ENCODE peak calls at places on chromosomes 16 and 17, in six cellular contexts. One of them, this sample, is unnamed.

GRCh38 chr16:89366561-89367537 is 123.5 kb downstream of the ANKRD11 start:
- DNase-seq in heart right ventricle: no peak
- DNase-seq in left lung: no peak
- DNase-seq in body of pancreas: peak; percentile 31
- DNase-seq in IMR-90: no peak
- DNase-seq in gastrocnemius medialis: no peak
- DNase-seq in this sample: no peak

GRCh38 chr17:2724783-2725164 is 13.2 kb upstream of the CLUH start:
- DNase-seq in heart right ventricle: peak; percentile 51
- DNase-seq in left lung: no peak
- DNase-seq in body of pancreas: peak; percentile 63
- DNase-seq in IMR-90: peak; percentile 26
- DNase-seq in gastrocnemius medialis: no peak
- DNase-seq in this sample: no peak

GRCh38 chr17:31320791-31321190 is 631 bp downstream of the EVI2A start:
- DNase-seq in heart right ventricle: no peak
- DNase-seq in left lung: no peak
- DNase-seq in body of pancreas: no peak
- DNase-seq in IMR-90: peak; percentile 37
- DNase-seq in gastrocnemius medialis: no peak
- DNase-seq in this sample: no peak

GRCh38 chr17:61583242-61583641 is 7.8 kb downstream of the NACA2 start:
- DNase-seq in heart right ventricle: no peak
- DNase-seq in left lung: no peak
- DNase-seq in body of pancreas: no peak
- DNase-seq in IMR-90: peak; percentile 83
- DNase-seq in gastrocnemius medialis: no peak
- DNase-seq in this sample: no peak

GRCh38 chr17:77875051-77875780 is 83.3 kb upstream of the TNRC6C start:
- DNase-seq in heart right ventricle: no peak
- DNase-seq in left lung: no peak
- DNase-seq in body of pancreas: no peak
- DNase-seq in IMR-90: peak; percentile 44
- DNase-seq in gastrocnemius medialis: no peak
- DNase-seq in this sample: no peak

GRCh38 chr17:21089145-21089544 is 37.6 kb upstream of the DHRS7B start:
- DNase-seq in heart right ventricle: no peak
- DNase-seq in left lung: no peak
- DNase-seq in body of pancreas: no peak
- DNase-seq in IMR-90: no peak
- DNase-seq in gastrocnemius medialis: no peak
- DNase-seq in this sample: no peak

GRCh38 chr17:48391460-48391859 is 38.6 kb downstream of the SKAP1 start:
- DNase-seq in heart right ventricle: no peak
- DNase-seq in left lung: no peak
- DNase-seq in body of pancreas: no peak
- DNase-seq in IMR-90: no peak
- DNase-seq in gastrocnemius medialis: no peak
- DNase-seq in this sample: no peak

GRCh38 chr17:68821860-68822693 is 133.1 kb downstream of the ABCA8 start:
- DNase-seq in heart right ventricle: no peak
- DNase-seq in left lung: no peak
- DNase-seq in body of pancreas: no peak
- DNase-seq in IMR-90: peak; percentile 94
- DNase-seq in gastrocnemius medialis: no peak
- DNase-seq in this sample: no peak

GRCh38 chr16:17339764-17340541 is 130.8 kb downstream of the XYLT1 start:
- DNase-seq in heart right ventricle: no peak
- DNase-seq in left lung: no peak
- DNase-seq in body of pancreas: no peak
- DNase-seq in IMR-90: peak; percentile 46
- DNase-seq in gastrocnemius medialis: peak; percentile 40
- DNase-seq in this sample: no peak

GRCh38 chr16:2857451-2858244 is at the start of gene PRSS22:
- DNase-seq in heart right ventricle: no peak
- DNase-seq in left lung: peak; percentile 57
- DNase-seq in body of pancreas: peak; percentile 84
- DNase-seq in IMR-90: peak; percentile 13
- DNase-seq in gastrocnemius medialis: no peak
- DNase-seq in this sample: peak; percentile 41

GRCh38 chr16:2858245-2859025 is 465 bp upstream of the PRSS22 start:
- DNase-seq in heart right ventricle: no peak
- DNase-seq in left lung: peak; percentile 86
- DNase-seq in body of pancreas: peak; percentile 96
- DNase-seq in IMR-90: no peak
- DNase-seq in gastrocnemius medialis: no peak
- DNase-seq in this sample: peak; percentile 58

GRCh38 chr16:2856061-2856670 is 1.8 kb downstream of the PRSS22 start:
- DNase-seq in heart right ventricle: no peak
- DNase-seq in left lung: no peak
- DNase-seq in body of pancreas: peak; percentile 49
- DNase-seq in IMR-90: no peak
- DNase-seq in gastrocnemius medialis: no peak
- DNase-seq in this sample: peak; percentile 44

GRCh38 chr16:2855536-2855935 is 2.4 kb downstream of the PRSS22 start:
- DNase-seq in heart right ventricle: no peak
- DNase-seq in left lung: no peak
- DNase-seq in body of pancreas: no peak
- DNase-seq in IMR-90: no peak
- DNase-seq in gastrocnemius medialis: no peak
- DNase-seq in this sample: peak; percentile 53

GRCh38 chr16:2856686-2857450 is 1.1 kb downstream of the PRSS22 start:
- DNase-seq in heart right ventricle: no peak
- DNase-seq in left lung: no peak
- DNase-seq in body of pancreas: no peak
- DNase-seq in IMR-90: no peak
- DNase-seq in gastrocnemius medialis: no peak
- DNase-seq in this sample: peak; percentile 52
- H3K27ac ChIP-seq in heart right ventricle: no peak overlapping the region
- H3K27ac ChIP-seq in left lung: no peak overlapping the region
- H3K27ac ChIP-seq in body of pancreas: peak overlapping the region; percentile 99
- H3K27ac ChIP-seq in IMR-90: no peak overlapping the region
- H3K27ac ChIP-seq in gastrocnemius medialis: no peak overlapping the region
- H3K27ac ChIP-seq in this sample: no peak overlapping the region

GRCh38 chr16:13229039-13229438 is 327.6 kb downstream of the SHISA9 start:
- DNase-seq in heart right ventricle: no peak
- DNase-seq in left lung: no peak
- DNase-seq in body of pancreas: no peak
- DNase-seq in IMR-90: no peak
- DNase-seq in gastrocnemius medialis: no peak
- DNase-seq in this sample: no peak

GRCh38 chr16:13236308-13236707 is 334.9 kb downstream of the SHISA9 start:
- DNase-seq in heart right ventricle: no peak
- DNase-seq in left lung: no peak
- DNase-seq in body of pancreas: no peak
- DNase-seq in IMR-90: no peak
- DNase-seq in gastrocnemius medialis: no peak
- DNase-seq in this sample: no peak

GRCh38 chr16:13231365-13231764 is 330.0 kb downstream of the SHISA9 start:
- DNase-seq in heart right ventricle: no peak
- DNase-seq in left lung: no peak
- DNase-seq in body of pancreas: no peak
- DNase-seq in IMR-90: no peak
- DNase-seq in gastrocnemius medialis: no peak
- DNase-seq in this sample: no peak

GRCh38 chr16:13238182-13238581 is 336.8 kb downstream of the SHISA9 start:
- DNase-seq in heart right ventricle: no peak
- DNase-seq in left lung: no peak
- DNase-seq in body of pancreas: no peak
- DNase-seq in IMR-90: no peak
- DNase-seq in gastrocnemius medialis: no peak
- DNase-seq in this sample: no peak

DNA sequence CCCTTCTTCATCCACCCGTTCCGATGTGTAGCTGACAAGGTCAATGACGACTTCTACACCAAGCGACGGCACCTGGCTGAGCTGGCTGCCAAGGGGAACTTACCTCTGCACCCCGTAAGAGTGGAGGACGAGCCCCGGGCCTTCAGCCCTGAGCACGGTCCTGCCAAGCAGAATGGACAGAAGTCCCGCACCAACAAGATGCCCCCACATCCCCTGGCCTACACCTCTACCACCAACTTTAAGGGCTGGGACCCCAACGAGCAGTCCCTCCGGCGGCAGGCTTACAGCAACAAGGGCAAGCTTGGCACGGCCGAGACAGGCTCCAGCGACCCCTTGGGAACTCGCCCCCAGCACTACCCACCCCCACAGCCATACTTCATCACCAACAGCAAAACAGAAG is 333.6 kb downstream of the SHISA9 start:
- DNase-seq in heart right ventricle: no peak
- DNase-seq in left lung: no peak
- DNase-seq in body of pancreas: no peak
- DNase-seq in IMR-90: no peak
- DNase-seq in gastrocnemius medialis: no peak
- DNase-seq in this sample: no peak
- H3K4me3 ChIP-seq in heart right ventricle: no peak overlapping the region
- H3K4me3 ChIP-seq in left lung: no peak overlapping the region
- H3K4me3 ChIP-seq in body of pancreas: no peak overlapping the region
- H3K4me3 ChIP-seq in IMR-90: no peak overlapping the region
- H3K4me3 ChIP-seq in gastrocnemius medialis: no peak overlapping the region
- H3K4me3 ChIP-seq in this sample: no peak overlapping the region

GRCh38 chr17:45286286-45286685 is 24.4 kb upstream of the SPATA32 start:
- DNase-seq in heart right ventricle: no peak
- DNase-seq in left lung: no peak
- DNase-seq in body of pancreas: no peak
- DNase-seq in IMR-90: no peak
- DNase-seq in gastrocnemius medialis: no peak
- DNase-seq in this sample: no peak
- H3K27ac ChIP-seq in heart right ventricle: peak overlapping the region; percentile 75
- H3K27ac ChIP-seq in left lung: no peak overlapping the region
- H3K27ac ChIP-seq in body of pancreas: no peak overlapping the region
- H3K27ac ChIP-seq in IMR-90: no peak overlapping the region
- H3K27ac ChIP-seq in gastrocnemius medialis: peak overlapping the region; percentile 98
- H3K27ac ChIP-seq in this sample: no peak overlapping the region

GRCh38 chr16:85485379-85485778 is 127.7 kb upstream of the GSE1 start:
- DNase-seq in heart right ventricle: no peak
- DNase-seq in left lung: no peak
- DNase-seq in body of pancreas: peak; percentile 38
- DNase-seq in IMR-90: no peak
- DNase-seq in gastrocnemius medialis: no peak
- DNase-seq in this sample: no peak

GRCh38 chr16:85483424-85483823 is 129.7 kb upstream of the GSE1 start:
- DNase-seq in heart right ventricle: no peak
- DNase-seq in left lung: no peak
- DNase-seq in body of pancreas: no peak
- DNase-seq in IMR-90: no peak
- DNase-seq in gastrocnemius medialis: no peak
- DNase-seq in this sample: no peak

GRCh38 chr16:85481738-85482137 is 131.4 kb upstream of the GSE1 start:
- DNase-seq in heart right ventricle: no peak
- DNase-seq in left lung: no peak
- DNase-seq in body of pancreas: no peak
- DNase-seq in IMR-90: no peak
- DNase-seq in gastrocnemius medialis: no peak
- DNase-seq in this sample: no peak

GRCh38 chr16:85486256-85486915 is 126.7 kb upstream of the GSE1 start:
- DNase-seq in heart right ventricle: no peak
- DNase-seq in left lung: no peak
- DNase-seq in body of pancreas: peak; percentile 47
- DNase-seq in IMR-90: no peak
- DNase-seq in gastrocnemius medialis: no peak
- DNase-seq in this sample: no peak

GRCh38 chr16:85484337-85485295 is 128.5 kb upstream of the GSE1 start:
- DNase-seq in heart right ventricle: no peak
- DNase-seq in left lung: peak; percentile 89
- DNase-seq in body of pancreas: peak; percentile 46
- DNase-seq in IMR-90: no peak
- DNase-seq in gastrocnemius medialis: no peak
- DNase-seq in this sample: no peak
- H3K4me3 ChIP-seq in heart right ventricle: no peak overlapping the region
- H3K4me3 ChIP-seq in left lung: no peak overlapping the region
- H3K4me3 ChIP-seq in body of pancreas: no peak overlapping the region
- H3K4me3 ChIP-seq in IMR-90: no peak overlapping the region
- H3K4me3 ChIP-seq in gastrocnemius medialis: no peak overlapping the region
- H3K4me3 ChIP-seq in this sample: no peak overlapping the region

GRCh38 chr17:69908599-69909368 is 166.2 kb upstream of the KCNJ16 start:
- DNase-seq in heart right ventricle: no peak
- DNase-seq in left lung: no peak
- DNase-seq in body of pancreas: no peak
- DNase-seq in IMR-90: no peak
- DNase-seq in gastrocnemius medialis: no peak
- DNase-seq in this sample: no peak

GRCh38 chr17:69912819-69913218 is 162.2 kb upstream of the KCNJ16 start:
- DNase-seq in heart right ventricle: no peak
- DNase-seq in left lung: no peak
- DNase-seq in body of pancreas: no peak
- DNase-seq in IMR-90: no peak
- DNase-seq in gastrocnemius medialis: no peak
- DNase-seq in this sample: no peak

GRCh38 chr17:69906306-69906705 is 168.7 kb upstream of the KCNJ16 start:
- DNase-seq in heart right ventricle: no peak
- DNase-seq in left lung: no peak
- DNase-seq in body of pancreas: no peak
- DNase-seq in IMR-90: no peak
- DNase-seq in gastrocnemius medialis: no peak
- DNase-seq in this sample: no peak

GRCh38 chr17:69909389-69909788 is 165.6 kb upstream of the KCNJ16 start:
- DNase-seq in heart right ventricle: no peak
- DNase-seq in left lung: no peak
- DNase-seq in body of pancreas: no peak
- DNase-seq in IMR-90: no peak
- DNase-seq in gastrocnemius medialis: no peak
- DNase-seq in this sample: no peak

DNA sequence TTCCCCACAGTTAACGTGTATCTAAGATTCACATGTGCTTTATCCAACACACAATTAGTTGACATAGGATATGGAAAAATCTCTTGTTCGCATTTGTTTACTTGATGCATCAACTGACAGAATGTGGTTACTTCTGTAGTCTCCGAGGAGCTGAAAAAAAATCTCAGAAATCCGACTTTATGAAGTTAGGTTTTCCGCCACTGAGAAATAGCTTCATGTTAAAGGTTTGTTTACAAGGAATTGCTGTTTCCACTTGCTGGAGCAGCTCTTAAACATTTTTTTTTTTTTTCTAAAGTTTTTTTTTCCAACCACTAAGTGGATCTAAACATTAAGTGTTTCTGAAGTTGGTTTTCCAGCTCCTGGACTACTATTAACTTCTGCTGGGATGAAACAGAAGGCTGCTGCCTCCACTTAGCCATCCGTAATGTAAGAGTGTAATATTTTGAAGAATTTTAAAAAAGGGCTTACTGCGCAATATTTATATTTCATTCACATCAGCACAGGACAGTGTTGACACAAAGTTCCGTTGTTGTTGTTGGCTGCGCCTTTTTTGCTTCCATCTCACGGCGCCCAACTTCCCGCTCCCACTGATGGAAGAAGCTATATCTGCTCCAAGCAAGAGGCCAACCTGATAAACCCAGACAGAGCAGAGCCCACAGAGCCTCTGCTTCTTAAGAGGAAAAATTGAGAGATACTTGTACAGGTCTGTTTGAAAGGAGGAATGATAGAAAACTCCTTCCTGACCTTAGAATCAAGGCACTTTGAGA is 167.8 kb upstream of the KCNJ16 start:
- DNase-seq in heart right ventricle: no peak
- DNase-seq in left lung: no peak
- DNase-seq in body of pancreas: no peak
- DNase-seq in IMR-90: no peak
- DNase-seq in gastrocnemius medialis: no peak
- DNase-seq in this sample: no peak
- H3K27ac ChIP-seq in heart right ventricle: no peak overlapping the region
- H3K27ac ChIP-seq in left lung: no peak overlapping the region
- H3K27ac ChIP-seq in body of pancreas: no peak overlapping the region
- H3K27ac ChIP-seq in IMR-90: no peak overlapping the region
- H3K27ac ChIP-seq in gastrocnemius medialis: no peak overlapping the region
- H3K27ac ChIP-seq in this sample: no peak overlapping the region

GRCh38 chr17:73424571-73424970 is 112.8 kb upstream of the CDC42EP4 start:
- DNase-seq in heart right ventricle: no peak
- DNase-seq in left lung: no peak
- DNase-seq in body of pancreas: no peak
- DNase-seq in IMR-90: no peak
- DNase-seq in gastrocnemius medialis: no peak
- DNase-seq in this sample: no peak
- H3K4me3 ChIP-seq in heart right ventricle: no peak overlapping the region
- H3K4me3 ChIP-seq in left lung: no peak overlapping the region
- H3K4me3 ChIP-seq in body of pancreas: no peak overlapping the region
- H3K4me3 ChIP-seq in IMR-90: no peak overlapping the region
- H3K4me3 ChIP-seq in gastrocnemius medialis: no peak overlapping the region
- H3K4me3 ChIP-seq in this sample: no peak overlapping the region

This sample was measured in tibial artery.